ENCODE peak calls at places on chromosomes 7 and 10, in eight cellular contexts. B, E, X, J, N, U, A and V are unnamed samples.
A peak's percentile ranks its signal among the peaks of the same experiment; 100 is the strongest.

GRCh38 chr7:108310351-108310750 is 145.9 kb downstream of the NRCAM start:
- DNase-seq in N (peak; percentile 43), E (no peak), B (no peak), X (no peak), A (no peak), U (peak; percentile 64), J (no peak), V (no peak)

GRCh38 chr7:34165927-34166550 is 260.7 kb downstream of the BMPER start:
- DNase-seq in X (peak; percentile 7), E (no peak), A (no peak), N (peak; percentile 72), J (no peak), B (no peak), U (peak; percentile 15), V (no peak)

GRCh38 chr10:97708976-97709745 is 4.4 kb upstream of the MARVELD1 start:
- DNase-seq in N (peak; percentile 83), J (peak; percentile 49), U (peak; percentile 68), A (peak; percentile 82), B (peak; percentile 77), X (no peak), E (peak; percentile 24), V (peak; percentile 51)

GRCh38 chr10:62511656-62512055 is 137.5 kb downstream of the ZNF365 start:
- DNase-seq in A (no peak), N (peak; percentile 5), U (no peak), X (no peak), J (no peak), B (no peak), E (no peak), V (no peak)

GRCh38 chr7:48084727-48085432 is 4.2 kb upstream of the UPP1 start:
- DNase-seq in J (peak; percentile 40), X (peak; percentile 87), B (peak; percentile 75), N (peak; percentile 99), U (peak; percentile 99), E (peak; percentile 60), A (peak; percentile 57), V (peak; percentile 47)

GRCh38 chr7:24817339-24817738 is 60.1 kb upstream of the GSDME start:
- DNase-seq in E (no peak), X (no peak), N (no peak), A (no peak), B (no peak), U (no peak), J (no peak), V (no peak)

GRCh38 chr7:151902306-151902705 is 25.4 kb upstream of the PRKAG2 start:
- DNase-seq in U (no peak), A (no peak), N (no peak), X (no peak), B (no peak), J (no peak), E (no peak), V (no peak)

GRCh38 chr7:1558841-1559625 is 3.0 kb upstream of the TMEM184A start:
- DNase-seq in A (no peak), J (no peak), N (no peak), B (no peak), E (no peak), U (no peak), X (no peak), V (peak; percentile 44)

GRCh38 chr10:91908358-91909177 is 718 bp downstream of the FGFBP3 start:
- DNase-seq in B (peak; percentile 85), A (peak; percentile 77), N (peak; percentile 79), E (peak; percentile 54), U (peak; percentile 65), J (peak; percentile 76), X (peak; percentile 84), V (peak; percentile 82)

GRCh38 chr10:67815571-67816059 is 22.4 kb downstream of the DNAJC12 start:
- DNase-seq in B (no peak), U (peak; percentile 70), N (no peak), X (no peak), E (no peak), A (no peak), J (no peak), V (no peak)

GRCh38 chr10:133134411-133135115 is 25.5 kb upstream of the KNDC1 start:
- DNase-seq in A (no peak), U (no peak), E (no peak), X (no peak), J (no peak), B (no peak), N (no peak), V (no peak)

GRCh38 chr7:159112136-159113011 is 32.3 kb downstream of the VIPR2 start:
- DNase-seq in B (no peak), N (no peak), A (no peak), X (no peak), U (no peak), E (no peak), J (no peak), V (peak; percentile 8)

GRCh38 chr10:102673235-102673634 is 29.0 kb downstream of the TRIM8 start:
- DNase-seq in J (no peak), B (no peak), E (no peak), N (no peak), A (no peak), X (no peak), U (no peak), V (no peak)

GRCh38 chr7:98613601-98614425 is 3.3 kb upstream of the NPTX2 start:
- DNase-seq in E (no peak), U (peak; percentile 34), B (no peak), J (no peak), A (no peak), X (no peak), N (peak; percentile 29), V (no peak)

GRCh38 chr7:129009437-129009836 is 45.5 kb downstream of the TNPO3 start:
- DNase-seq in E (no peak), A (no peak), U (no peak), N (no peak), B (no peak), J (no peak), X (no peak), V (no peak)

GRCh38 chr7:12764355-12765000 is 77.0 kb downstream of the ARL4A start:
- DNase-seq in N (no peak), E (no peak), X (no peak), A (no peak), J (no peak), U (peak; percentile 41), B (no peak), V (no peak)

GRCh38 chr7:128860158-128861073 is 2.2 kb upstream of the ATP6V1F start:
- DNase-seq in E (no peak), B (no peak), A (peak; percentile 34), X (no peak), U (peak; percentile 56), N (peak; percentile 73), J (no peak), V (no peak)

GRCh38 chr7:43458330-43458729 is 124.6 kb upstream of the STK17A start:
- DNase-seq in N (no peak), X (no peak), U (no peak), A (no peak), J (no peak), B (no peak), E (no peak), V (no peak)

GRCh38 chr7:54764861-54765260 is 5.8 kb upstream of the SEC61G start:
- DNase-seq in X (no peak), U (no peak), J (no peak), E (no peak), B (no peak), N (no peak), A (no peak), V (no peak)

GRCh38 chr10:52245547-52245946 is 68.5 kb upstream of the DKK1 start:
- DNase-seq in E (no peak), U (no peak), B (no peak), N (no peak), J (no peak), X (no peak), A (no peak), V (no peak)

GRCh38 chr7:148332787-148333186 is 257.8 kb upstream of the C7orf33 start:
- DNase-seq in B (no peak), N (no peak), U (no peak), E (no peak), A (no peak), X (no peak), J (no peak), V (no peak)

GRCh38 chr10:62735464-62736188 is 68.9 kb upstream of the ADO start:
- DNase-seq in E (no peak), U (peak; percentile 78), J (no peak), N (peak; percentile 62), A (no peak), X (no peak), B (no peak), V (no peak)

GRCh38 chr10:8590518-8590917 is 536.0 kb downstream of the GATA3 start:
- DNase-seq in E (no peak), U (no peak), N (no peak), X (no peak), B (no peak), J (no peak), A (no peak), V (no peak)
- H3K4me1 ChIP-seq in E (no peaks in the 10 kb centered on the region), U (no peaks in the 10 kb centered on the region), N (no peaks in the 10 kb centered on the region), X (no peaks in the 10 kb centered on the region), B (no peaks in the 10 kb centered on the region), J (no peaks in the 10 kb centered on the region), A (no peaks in the 10 kb centered on the region), V (no peaks in the 10 kb centered on the region)

DNA sequence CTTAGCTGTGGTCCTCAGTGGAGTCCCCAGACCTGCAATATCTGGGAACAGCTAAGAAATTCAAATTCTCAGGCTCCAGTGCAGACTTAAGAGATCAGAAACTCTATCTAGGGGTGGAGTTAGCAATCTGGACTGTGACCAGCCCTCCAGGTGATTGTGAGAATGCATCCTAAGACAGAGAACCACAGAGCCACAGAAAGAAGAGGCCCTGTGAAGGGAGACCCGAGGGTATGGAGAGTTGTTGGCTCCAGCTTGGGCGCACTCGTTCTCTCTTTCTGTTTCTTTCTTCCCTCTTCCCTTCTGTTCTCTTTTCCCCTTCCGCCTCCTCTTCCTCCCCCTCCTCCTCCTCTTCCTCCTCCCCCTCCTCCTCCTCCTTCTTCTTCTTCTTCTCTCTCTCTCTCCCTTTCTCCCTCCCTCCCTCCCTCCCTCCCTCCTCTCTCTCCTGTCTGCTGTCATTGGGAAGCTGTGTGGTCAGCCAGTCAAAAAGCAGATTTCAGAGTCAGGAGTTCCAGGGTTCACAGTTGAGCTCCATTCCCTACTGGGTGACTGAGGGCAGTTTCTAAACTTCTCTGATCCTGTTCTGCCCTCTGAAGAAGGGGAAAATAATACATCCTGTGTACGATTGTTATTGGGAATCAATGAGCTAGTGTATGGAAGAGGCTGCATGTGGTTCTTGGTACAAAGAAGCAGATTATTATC is 62.1 kb upstream of the STEAP1B start:
- DNase-seq in X (no peak), U (peak; percentile 54), A (no peak), N (peak; percentile 32), E (no peak), B (no peak), J (no peak), V (no peak)
- H3K4me1 ChIP-seq in X (no peaks in the 10 kb centered on the region), U (peaks cover 63% of the 10 kb centered on the region), A (peaks cover 7% of the 10 kb centered on the region), N (peaks cover 62% of the 10 kb centered on the region), E (peaks cover 27% of the 10 kb centered on the region), B (peaks cover 57% of the 10 kb centered on the region), J (peaks cover 65% of the 10 kb centered on the region), V (no peaks in the 10 kb centered on the region)

GRCh38 chr10:113002449-113002777 is 52.4 kb downstream of the TCF7L2 start:
- DNase-seq in B (no peak), X (no peak), N (no peak), A (no peak), U (no peak), J (no peak), E (no peak), V (no peak)
- H3K4me1 ChIP-seq in B (peaks cover 31% of the 10 kb centered on the region), X (peaks cover 21% of the 10 kb centered on the region), N (peaks cover 11% of the 10 kb centered on the region), A (peaks cover 15% of the 10 kb centered on the region), U (no peaks in the 10 kb centered on the region), J (peaks cover 71% of the 10 kb centered on the region), E (peaks cover 22% of the 10 kb centered on the region), V (no peaks in the 10 kb centered on the region)

DNA sequence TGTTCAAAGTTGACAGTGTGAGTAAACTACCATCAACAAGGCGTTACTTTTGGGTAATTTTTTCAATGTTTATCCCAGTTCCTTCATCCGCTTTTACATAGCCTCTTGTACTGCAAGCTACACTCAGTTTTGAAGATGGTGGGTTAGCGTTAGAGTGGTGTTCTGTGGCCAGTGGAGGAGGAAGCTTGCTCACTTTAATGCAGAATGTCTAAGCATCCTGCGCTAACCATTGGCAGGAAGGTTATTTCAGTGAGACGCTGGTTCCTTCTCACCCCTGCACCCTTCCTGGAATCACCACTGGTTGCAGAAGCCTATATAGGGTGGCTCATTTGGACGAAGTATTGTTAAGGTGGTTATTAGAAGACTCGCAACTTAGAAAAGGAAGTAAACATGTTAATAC is 159.1 kb downstream of the CELF2 start:
- DNase-seq in X (no peak), U (no peak), J (no peak), B (no peak), A (no peak), E (no peak), N (no peak), V (no peak)
- H3K4me1 ChIP-seq in X (no peaks in the 10 kb centered on the region), U (peaks cover 8% of the 10 kb centered on the region), J (peaks cover 80% of the 10 kb centered on the region), B (no peaks in the 10 kb centered on the region), A (no peaks in the 10 kb centered on the region), E (peaks cover 100% of the 10 kb centered on the region), N (no peaks in the 10 kb centered on the region), V (no peaks in the 10 kb centered on the region)